ENCODE peak calls at places on chromosomes 1 and 21, in four cellular contexts. One of them, this sample, is unnamed.

GRCh38 chr1:245177071-245177900 is 22.5 kb downstream of the KIF26B start:
- DNase-seq in colonic mucosa: peak
- DNase-seq in H1: no peak
- DNase-seq in right atrium auricular region: no peak
- DNase-seq in this sample: no peak

GRCh38 chr1:119711804-119712341 is at the start of gene PHGDH:
- DNase-seq in colonic mucosa: peak
- DNase-seq in H1: peak
- DNase-seq in right atrium auricular region: peak
- DNase-seq in this sample: peak

GRCh38 chr1:109637446-109637845 is 17.8 kb downstream of the AMPD2 start:
- DNase-seq in right atrium auricular region: peak
- DNase-seq in colonic mucosa: no peak
- DNase-seq in H1: peak
- DNase-seq in this sample: no peak

GRCh38 chr1:154148787-154149186 is 6.1 kb downstream of the NUP210L start:
- DNase-seq in H1: no peak
- DNase-seq in right atrium auricular region: no peak
- DNase-seq in colonic mucosa: no peak
- DNase-seq in this sample: no peak

GRCh38 chr1:174841747-174842146 is 158.0 kb upstream of the CACYBP start:
- DNase-seq in colonic mucosa: no peak
- DNase-seq in right atrium auricular region: no peak
- DNase-seq in H1: no peak
- DNase-seq in this sample: no peak

GRCh38 chr1:38598118-38598517 is 261.5 kb downstream of the RRAGC start:
- DNase-seq in H1: no peak
- DNase-seq in right atrium auricular region: no peak
- DNase-seq in colonic mucosa: no peak
- DNase-seq in this sample: no peak

GRCh38 chr1:167936930-167937708 is at the start of gene MPC2:
- DNase-seq in colonic mucosa: peak
- DNase-seq in H1: no peak
- DNase-seq in right atrium auricular region: peak
- DNase-seq in this sample: peak

GRCh38 chr1:34650800-34651199 is 104.0 kb upstream of the GJB5 start:
- DNase-seq in H1: no peak
- DNase-seq in colonic mucosa: no peak
- DNase-seq in right atrium auricular region: no peak
- DNase-seq in this sample: no peak

DNA sequence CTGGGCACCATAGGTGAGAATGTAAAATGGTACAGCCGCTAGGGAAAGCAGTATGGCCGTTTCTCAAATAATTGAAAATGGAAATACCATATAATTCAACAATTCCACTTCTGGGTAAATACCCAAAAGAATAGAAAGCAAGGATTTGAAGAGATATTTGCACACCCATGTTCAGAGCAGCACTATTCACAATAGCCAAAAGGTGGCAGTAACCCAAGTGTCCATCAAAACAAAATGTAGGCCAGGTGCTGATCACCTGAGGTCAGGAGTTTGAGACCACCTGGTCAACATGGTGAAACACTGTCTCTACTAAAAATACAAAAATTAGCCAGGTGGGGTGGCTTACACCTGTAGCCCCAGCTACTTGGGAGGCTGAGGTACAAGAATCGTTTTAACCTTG is 62.1 kb downstream of the OLIG1 start:
- DNase-seq in right atrium auricular region: no peak
- DNase-seq in H1: no peak
- DNase-seq in colonic mucosa: no peak
- DNase-seq in this sample: no peak
- TF ChIP-seq CTCF in right atrium auricular region: no peak
- TF ChIP-seq CTCF in H1: peak
- TF ChIP-seq CTCF in colonic mucosa: no peak
- TF ChIP-seq CTCF in this sample: no peak

GRCh38 chr1:30658014-30658336 is 65.4 kb downstream of the MATN1 start:
- DNase-seq in colonic mucosa: no peak
- DNase-seq in right atrium auricular region: no peak
- DNase-seq in H1: no peak
- DNase-seq in this sample: no peak

GRCh38 chr1:30657131-30658013 is 66.0 kb downstream of the MATN1 start:
- DNase-seq in right atrium auricular region: no peak
- DNase-seq in colonic mucosa: peak
- DNase-seq in H1: no peak
- DNase-seq in this sample: no peak

GRCh38 chr1:30661311-30661710 is 62.1 kb downstream of the MATN1 start:
- DNase-seq in colonic mucosa: no peak
- DNase-seq in H1: no peak
- DNase-seq in right atrium auricular region: no peak
- DNase-seq in this sample: no peak

GRCh38 chr1:30660241-30660640 is 63.1 kb downstream of the MATN1 start:
- DNase-seq in right atrium auricular region: no peak
- DNase-seq in H1: no peak
- DNase-seq in colonic mucosa: no peak
- DNase-seq in this sample: no peak

GRCh38 chr1:30659702-30660101 is 63.7 kb downstream of the MATN1 start:
- DNase-seq in colonic mucosa: no peak
- DNase-seq in right atrium auricular region: no peak
- DNase-seq in H1: no peak
- DNase-seq in this sample: no peak
- TF ChIP-seq CTCF in colonic mucosa: no peak
- TF ChIP-seq CTCF in right atrium auricular region: no peak
- TF ChIP-seq CTCF in H1: no peak
- TF ChIP-seq CTCF in this sample: no peak

GRCh38 chr1:71089536-71090270 is 8.9 kb upstream of the ZRANB2 start:
- DNase-seq in right atrium auricular region: no peak
- DNase-seq in colonic mucosa: no peak
- DNase-seq in H1: no peak
- DNase-seq in this sample: no peak

GRCh38 chr1:71097428-71097827 is 16.6 kb upstream of the ZRANB2 start:
- DNase-seq in colonic mucosa: no peak
- DNase-seq in right atrium auricular region: no peak
- DNase-seq in H1: no peak
- DNase-seq in this sample: no peak

GRCh38 chr1:71088645-71089287 is 7.9 kb upstream of the ZRANB2 start:
- DNase-seq in H1: no peak
- DNase-seq in colonic mucosa: peak
- DNase-seq in right atrium auricular region: no peak
- DNase-seq in this sample: no peak

GRCh38 chr1:71093938-71094337 is 13.1 kb upstream of the ZRANB2 start:
- DNase-seq in right atrium auricular region: no peak
- DNase-seq in H1: no peak
- DNase-seq in colonic mucosa: no peak
- DNase-seq in this sample: no peak
- TF ChIP-seq CTCF in right atrium auricular region: no peak
- TF ChIP-seq CTCF in H1: peak
- TF ChIP-seq CTCF in colonic mucosa: peak
- TF ChIP-seq CTCF in this sample: peak

GRCh38 chr1:113219377-113219776 is 146.4 kb downstream of the LRIG2 start:
- DNase-seq in right atrium auricular region: no peak
- DNase-seq in H1: no peak
- DNase-seq in colonic mucosa: no peak
- DNase-seq in this sample: peak
- TF ChIP-seq CTCF in right atrium auricular region: no peak
- TF ChIP-seq CTCF in H1: peak
- TF ChIP-seq CTCF in colonic mucosa: no peak
- TF ChIP-seq CTCF in this sample: no peak